ENCODE peak calls at places on chromosomes 11 and 22, in four cellular contexts. H is psoas muscle, W is right cardiac atrium, M is colonic mucosa. P is an unnamed sample.

GRCh38 chr11:125448136-125448535 is 47.9 kb downstream of the FEZ1 start:
- DNase-seq in W (peak; percentile 46), H (no peak), M (no peak), P (no peak)

GRCh38 chr22:49869855-49870712 is 16.4 kb downstream of the ZBED4 start:
- DNase-seq in W (no peak), M (no peak), H (no peak), P (no peak)

GRCh38 chr11:96188625-96189006 is 154.4 kb downstream of the MAML2 start:
- DNase-seq in H (no peak), M (no peak), W (no peak), P (no peak)

GRCh38 chr11:57761301-57762234 is at the start of gene CTNND1:
- DNase-seq in H (peak; percentile 80), W (peak; percentile 87), M (peak; percentile 92), P (peak; percentile 89)

GRCh38 chr11:43908683-43909082 is 28.1 kb downstream of the ALKBH3 start:
- DNase-seq in W (no peak), H (no peak), M (no peak), P (no peak)

GRCh38 chr11:115577701-115578100 is 73.5 kb upstream of the CADM1 start:
- DNase-seq in H (no peak), M (no peak), W (no peak), P (no peak)

GRCh38 chr11:126992065-126992803 is 8.3 kb downstream of the KIRREL3 start:
- DNase-seq in W (no peak), M (no peak), H (no peak), P (no peak)

GRCh38 chr11:43924112-43924855 is 18.2 kb upstream of the C11orf96 start:
- DNase-seq in W (no peak), H (no peak), M (no peak), P (no peak)

GRCh38 chr11:9803685-9804413 is 140.0 kb downstream of the SWAP70 start:
- DNase-seq in H (no peak), W (no peak), M (no peak), P (no peak)

GRCh38 chr11:94526645-94527438 is 14.6 kb downstream of the C11orf97 start:
- DNase-seq in W (no peak), M (no peak), H (no peak), P (no peak)

GRCh38 chr11:57474017-57474750 is 13.9 kb downstream of the RTN4RL2 start:
- DNase-seq in W (no peak), M (no peak), H (no peak), P (no peak)

GRCh38 chr22:42615092-42615859 is 593 bp upstream of the POLDIP3 start:
- DNase-seq in W (peak; percentile 90), H (peak; percentile 83), M (peak; percentile 92), P (peak; percentile 96)
- H3K4me3 ChIP-seq in W (peak overlapping the region; percentile 73), H (peak overlapping the region; percentile 96), M (peak overlapping the region; percentile 57), P (peak overlapping the region; percentile 83)

GRCh38 chr11:73384871-73385692 is 8.9 kb downstream of the RELT start:
- DNase-seq in H (peak; percentile 52), W (peak; percentile 58), M (peak; percentile 50), P (no peak)

GRCh38 chr11:73384127-73384441 is 7.9 kb downstream of the RELT start:
- DNase-seq in H (no peak), M (no peak), W (no peak), P (no peak)

GRCh38 chr11:73383249-73384126 is 7.3 kb downstream of the RELT start:
- DNase-seq in W (no peak), H (no peak), M (peak; percentile 43), P (no peak)

GRCh38 chr11:73386026-73386425 is 9.8 kb downstream of the RELT start:
- DNase-seq in H (no peak), M (no peak), W (no peak), P (no peak)

DNA sequence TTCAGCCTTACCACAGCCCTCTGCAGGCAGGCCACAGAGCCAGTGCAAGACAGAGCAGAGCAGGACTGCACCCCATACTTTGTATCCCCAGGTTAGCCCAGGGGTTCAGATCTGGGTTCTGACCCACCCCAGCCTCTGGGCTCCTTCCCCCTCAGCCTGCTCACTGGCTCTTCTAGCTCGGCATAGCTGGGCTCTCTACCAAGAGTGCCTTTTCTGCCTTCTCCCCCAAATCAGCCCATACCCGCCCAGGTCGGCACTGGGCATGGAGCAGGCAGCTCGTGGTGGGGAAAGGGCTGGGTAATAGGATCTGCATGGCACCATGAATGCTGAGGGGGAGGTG is 8.3 kb downstream of the RELT start:
- DNase-seq in M (no peak), W (no peak), H (no peak), P (no peak)
- H3K4me1 ChIP-seq in M (no peaks in the 10 kb centered on the region), W (peaks cover 13% of the 10 kb centered on the region), H (peaks cover 97% of the 10 kb centered on the region), P (peaks cover 6% of the 10 kb centered on the region)

DNA sequence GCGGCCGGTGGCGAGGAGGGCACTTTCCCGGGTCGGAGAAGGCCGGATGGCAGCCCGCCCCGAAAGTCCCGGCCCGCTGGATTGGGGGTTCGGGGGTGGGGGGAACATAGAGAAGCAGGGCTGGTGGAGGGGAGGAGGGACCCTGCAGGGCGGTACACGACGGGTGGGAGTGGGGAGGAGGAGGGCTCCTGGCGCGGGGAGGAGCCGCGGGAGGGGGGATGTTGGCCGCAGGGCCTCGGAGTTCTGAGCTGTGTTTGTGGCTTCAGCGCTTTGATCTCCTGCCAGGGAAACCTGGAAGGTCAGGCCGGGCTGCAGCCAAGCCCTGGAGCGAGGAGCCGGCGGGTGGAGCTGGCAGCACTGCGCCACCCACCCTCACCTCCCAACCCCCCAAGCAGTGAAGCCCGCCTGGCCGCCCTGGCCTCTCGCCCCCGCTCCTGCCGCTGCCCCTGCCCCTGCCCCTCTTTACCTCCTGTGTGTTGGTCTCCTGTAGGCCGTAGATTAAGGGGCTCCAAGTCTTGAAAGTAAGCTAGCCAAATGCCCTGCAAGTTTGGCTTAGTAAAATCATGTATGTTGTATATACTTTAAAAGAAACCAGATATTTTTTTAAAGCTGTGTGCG is 30.9 kb downstream of the C22orf31 start:
- DNase-seq in H (peak; percentile 77), W (peak; percentile 80), M (peak; percentile 90), P (no peak)
- H3K4me3 ChIP-seq in H (peak overlapping the region; percentile 64), W (peak overlapping the region; percentile 63), M (peak overlapping the region; percentile 31), P (no peak overlapping the region)

GRCh38 chr22:20546541-20546950 is 39.1 kb downstream of the MED15 start:
- DNase-seq in H (no peak), W (no peak), M (no peak), P (no peak)

GRCh38 chr22:20545681-20546521 is 38.5 kb downstream of the MED15 start:
- DNase-seq in M (no peak), H (no peak), W (no peak), P (no peak)

GRCh38 chr22:20549232-20549841 is 41.9 kb downstream of the MED15 start:
- DNase-seq in M (no peak), H (peak; percentile 32), W (no peak), P (no peak)

GRCh38 chr22:20548806-20549205 is 41.4 kb downstream of the MED15 start:
- DNase-seq in H (no peak), M (no peak), W (no peak), P (no peak)

DNA sequence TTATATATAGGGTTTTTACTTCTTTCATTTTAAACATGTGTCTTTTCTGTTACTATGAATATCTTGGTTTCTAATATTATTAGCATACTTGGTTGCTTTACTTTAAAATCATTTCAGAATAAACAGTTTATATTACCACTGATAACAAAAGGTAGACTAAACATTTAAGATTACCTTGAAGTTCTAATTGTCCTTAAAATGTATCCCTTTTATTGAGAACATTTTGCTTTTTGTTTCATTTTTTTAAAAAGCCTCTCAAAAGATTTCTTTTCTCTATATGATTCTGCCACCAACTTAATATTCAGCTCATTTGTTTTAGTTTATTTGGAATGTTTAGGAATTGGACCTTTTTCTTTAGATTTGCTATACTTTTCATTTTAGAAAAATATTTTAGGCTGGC is 39.6 kb downstream of the MED15 start:
- DNase-seq in H (no peak), W (no peak), M (no peak), P (no peak)
- H3K4me1 ChIP-seq in H (peaks cover 64% of the 10 kb centered on the region), W (peaks cover 23% of the 10 kb centered on the region), M (peaks cover 4% of the 10 kb centered on the region), P (no peaks in the 10 kb centered on the region)

DNA sequence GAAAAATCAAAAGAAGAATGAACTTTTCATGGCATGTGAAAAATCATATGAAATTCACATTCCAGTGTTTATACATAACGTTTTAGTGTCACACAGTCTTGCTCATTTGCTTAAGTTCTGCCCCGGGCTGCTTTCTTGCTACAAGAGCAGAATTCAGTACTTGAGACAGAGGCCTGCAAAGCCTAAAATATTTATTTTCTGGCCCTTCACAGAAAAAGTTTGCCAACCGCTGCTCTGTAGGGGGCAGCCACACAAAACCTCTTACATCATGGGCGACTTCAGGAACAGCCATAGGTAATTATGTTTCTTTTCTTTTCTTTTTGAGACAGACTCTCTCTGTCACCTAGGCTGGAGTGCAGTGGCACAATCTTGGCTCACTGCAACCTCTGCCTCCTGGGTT is 1.0 kb upstream of the ATG2A start:
- DNase-seq in M (no peak), W (no peak), H (no peak), P (peak; percentile 7)
- H3K4me3 ChIP-seq in M (peak overlapping the region; percentile 70), W (peak overlapping the region; percentile 89), H (peak overlapping the region; percentile 91), P (peak overlapping the region; percentile 27)

GRCh38 chr11:117862019-117862725 is 14.3 kb downstream of the FXYD6 start:
- DNase-seq in H (no peak), W (no peak), M (no peak), P (no peak)
- H3K4me1 ChIP-seq in H (no peaks in the 10 kb centered on the region), W (peaks cover 12% of the 10 kb centered on the region), M (no peaks in the 10 kb centered on the region), P (peaks cover 48% of the 10 kb centered on the region)

P was measured in HAP-1.